ENCODE peak calls at places on chromosomes 12 and 14, in eight cellular contexts. One of them, this sample, is unnamed. For H3K9me3, the result is how much of the 10 kb centered on the place peaks cover.

GRCh38 chr12:76356094-76356493 is 7.9 kb upstream of the BBS10 start:
- DNase-seq in adipocyte: no peak
- DNase-seq in uterus: no peak
- DNase-seq in heart left ventricle: no peak
- DNase-seq in suprapubic skin: no peak
- DNase-seq in transverse colon: no peak
- DNase-seq in gastrocnemius medialis: no peak
- DNase-seq in cardiac muscle cell: no peak
- DNase-seq in this sample: no peak

GRCh38 chr14:42140001-42140400 is 533.3 kb downstream of the LRFN5 start:
- DNase-seq in heart left ventricle: no peak
- DNase-seq in gastrocnemius medialis: no peak
- DNase-seq in adipocyte: no peak
- DNase-seq in cardiac muscle cell: no peak
- DNase-seq in uterus: no peak
- DNase-seq in transverse colon: no peak
- DNase-seq in suprapubic skin: no peak
- DNase-seq in this sample: no peak

GRCh38 chr14:50402965-50403364 is 6.3 kb upstream of the CDKL1 start:
- DNase-seq in cardiac muscle cell: no peak
- DNase-seq in transverse colon: no peak
- DNase-seq in suprapubic skin: no peak
- DNase-seq in uterus: no peak
- DNase-seq in gastrocnemius medialis: no peak
- DNase-seq in adipocyte: no peak
- DNase-seq in heart left ventricle: no peak
- DNase-seq in this sample: no peak

GRCh38 chr12:127485528-127485927 is 781.4 kb upstream of the TMEM132C start:
- DNase-seq in transverse colon: peak
- DNase-seq in cardiac muscle cell: no peak
- DNase-seq in suprapubic skin: no peak
- DNase-seq in gastrocnemius medialis: no peak
- DNase-seq in adipocyte: peak
- DNase-seq in uterus: no peak
- DNase-seq in heart left ventricle: no peak
- DNase-seq in this sample: no peak

GRCh38 chr14:54633076-54633475 is 66.1 kb downstream of the SAMD4A start:
- DNase-seq in transverse colon: no peak
- DNase-seq in heart left ventricle: no peak
- DNase-seq in adipocyte: no peak
- DNase-seq in uterus: no peak
- DNase-seq in cardiac muscle cell: no peak
- DNase-seq in gastrocnemius medialis: no peak
- DNase-seq in suprapubic skin: no peak
- DNase-seq in this sample: no peak

GRCh38 chr12:52413202-52413601 is 7.1 kb upstream of the KRT82 start:
- DNase-seq in heart left ventricle: no peak
- DNase-seq in gastrocnemius medialis: no peak
- DNase-seq in adipocyte: no peak
- DNase-seq in uterus: no peak
- DNase-seq in transverse colon: no peak
- DNase-seq in cardiac muscle cell: no peak
- DNase-seq in suprapubic skin: no peak
- DNase-seq in this sample: no peak

GRCh38 chr12:113476093-113476986 is 4.7 kb upstream of the LHX5 start:
- DNase-seq in cardiac muscle cell: no peak
- DNase-seq in heart left ventricle: no peak
- DNase-seq in suprapubic skin: no peak
- DNase-seq in adipocyte: no peak
- DNase-seq in uterus: no peak
- DNase-seq in transverse colon: no peak
- DNase-seq in gastrocnemius medialis: no peak
- DNase-seq in this sample: no peak

GRCh38 chr12:13209279-13210021 is 12.9 kb downstream of the EMP1 start:
- DNase-seq in uterus: no peak
- DNase-seq in transverse colon: no peak
- DNase-seq in heart left ventricle: no peak
- DNase-seq in cardiac muscle cell: no peak
- DNase-seq in suprapubic skin: no peak
- DNase-seq in gastrocnemius medialis: no peak
- DNase-seq in adipocyte: no peak
- DNase-seq in this sample: no peak

GRCh38 chr14:64815257-64815656 is 64.5 kb downstream of the SPTB start:
- DNase-seq in uterus: no peak
- DNase-seq in transverse colon: no peak
- DNase-seq in cardiac muscle cell: no peak
- DNase-seq in heart left ventricle: no peak
- DNase-seq in gastrocnemius medialis: no peak
- DNase-seq in adipocyte: no peak
- DNase-seq in suprapubic skin: no peak
- DNase-seq in this sample: no peak

GRCh38 chr12:81949721-81950120 is 190.6 kb upstream of the PPFIA2 start:
- DNase-seq in gastrocnemius medialis: no peak
- DNase-seq in uterus: no peak
- DNase-seq in suprapubic skin: no peak
- DNase-seq in transverse colon: no peak
- DNase-seq in cardiac muscle cell: no peak
- DNase-seq in adipocyte: no peak
- DNase-seq in heart left ventricle: no peak
- DNase-seq in this sample: no peak

GRCh38 chr14:100782516-100783320 is 43.2 kb upstream of the MEG3 start:
- DNase-seq in gastrocnemius medialis: peak
- DNase-seq in cardiac muscle cell: no peak
- DNase-seq in transverse colon: no peak
- DNase-seq in adipocyte: no peak
- DNase-seq in uterus: peak
- DNase-seq in suprapubic skin: peak
- DNase-seq in heart left ventricle: peak
- DNase-seq in this sample: no peak

DNA sequence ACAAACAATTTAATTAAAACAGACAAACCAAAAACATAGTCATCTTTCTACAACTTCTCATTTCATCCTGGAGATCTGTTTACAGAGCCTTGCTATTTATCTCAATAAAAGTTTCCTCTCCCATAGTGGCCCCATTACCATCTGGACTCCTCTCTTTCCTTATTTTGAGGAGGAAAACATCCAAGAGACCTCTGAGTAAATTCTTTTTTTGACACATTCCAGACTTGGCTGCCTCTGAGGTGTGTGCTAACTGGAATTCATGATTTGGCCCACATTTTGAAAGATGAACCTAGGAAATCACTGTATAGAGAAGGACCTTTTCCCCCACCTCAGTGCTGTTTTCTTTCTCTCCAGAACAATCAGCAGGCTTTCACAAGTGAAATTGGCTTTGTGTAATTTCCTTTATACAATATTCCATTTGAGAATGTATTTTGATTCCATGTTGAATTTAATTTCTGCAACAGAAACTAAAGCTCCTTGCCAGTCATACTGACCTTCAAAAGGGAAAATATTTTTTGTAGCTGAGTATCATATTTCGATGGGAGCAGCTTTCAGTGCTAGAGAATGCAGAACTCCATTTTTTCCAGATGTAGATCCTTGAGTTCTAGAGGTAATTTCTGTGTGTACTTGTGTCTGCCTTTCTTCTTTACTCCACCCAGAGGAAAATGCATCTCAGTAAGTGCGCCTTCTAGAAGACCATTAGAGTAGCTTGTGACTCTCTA is 245.0 kb upstream of the RGS6 start:
- DNase-seq in transverse colon: no peak
- DNase-seq in uterus: no peak
- DNase-seq in heart left ventricle: no peak
- DNase-seq in gastrocnemius medialis: no peak
- DNase-seq in suprapubic skin: no peak
- DNase-seq in cardiac muscle cell: no peak
- DNase-seq in adipocyte: peak
- DNase-seq in this sample: no peak
- H3K9me3 ChIP-seq in transverse colon: under half
- H3K9me3 ChIP-seq in uterus: under half
- H3K9me3 ChIP-seq in heart left ventricle: under half
- H3K9me3 ChIP-seq in gastrocnemius medialis: under half
- H3K9me3 ChIP-seq in suprapubic skin: under half
- H3K9me3 ChIP-seq in cardiac muscle cell: under half
- H3K9me3 ChIP-seq in adipocyte: under half
- H3K9me3 ChIP-seq in this sample: under half

DNA sequence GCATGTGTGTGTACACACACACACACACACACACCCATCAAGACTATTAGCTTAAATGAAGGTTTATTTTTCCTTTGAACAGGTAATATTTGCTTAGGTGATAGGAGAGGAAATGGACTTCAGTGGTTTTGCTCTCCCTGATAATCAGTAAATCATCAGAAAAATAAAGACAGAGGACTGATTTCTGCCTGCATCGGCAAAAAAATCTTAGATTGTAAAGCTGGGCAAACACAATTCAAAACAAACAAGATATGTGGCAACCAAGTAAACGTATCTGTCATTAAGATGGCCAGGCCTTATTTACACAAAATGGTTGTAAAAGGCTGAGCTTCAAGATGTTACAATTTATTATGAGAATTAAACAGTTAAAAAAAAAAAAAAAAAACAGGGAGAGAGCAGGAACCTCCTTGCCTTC is 31.3 kb downstream of the PRKD1 start:
- DNase-seq in heart left ventricle: no peak
- DNase-seq in transverse colon: no peak
- DNase-seq in uterus: no peak
- DNase-seq in cardiac muscle cell: no peak
- DNase-seq in suprapubic skin: no peak
- DNase-seq in gastrocnemius medialis: no peak
- DNase-seq in adipocyte: no peak
- DNase-seq in this sample: no peak
- H3K9me3 ChIP-seq in heart left ventricle: under half
- H3K9me3 ChIP-seq in transverse colon: under half
- H3K9me3 ChIP-seq in uterus: under half
- H3K9me3 ChIP-seq in cardiac muscle cell: under half
- H3K9me3 ChIP-seq in suprapubic skin: under half
- H3K9me3 ChIP-seq in gastrocnemius medialis: under half
- H3K9me3 ChIP-seq in adipocyte: under half
- H3K9me3 ChIP-seq in this sample: under half

DNA sequence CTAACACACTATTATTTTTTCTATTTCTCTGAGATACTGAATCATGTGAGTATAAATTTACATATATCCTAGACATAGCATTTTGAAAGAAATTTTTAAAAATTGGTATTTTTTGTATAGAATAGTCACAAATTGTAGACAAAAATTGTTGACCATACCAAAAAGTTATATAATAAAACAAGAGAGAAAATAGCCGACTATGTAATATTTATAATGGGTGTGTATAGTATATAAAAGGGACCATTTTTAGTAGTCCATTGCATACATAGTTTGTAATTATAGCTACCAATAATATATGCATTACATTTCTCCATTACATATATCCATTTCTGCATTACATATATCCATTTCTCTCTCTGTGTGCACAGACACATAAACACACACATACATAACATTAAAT is 590.2 kb downstream of the TMTC2 start:
- DNase-seq in suprapubic skin: no peak
- DNase-seq in uterus: no peak
- DNase-seq in adipocyte: no peak
- DNase-seq in transverse colon: no peak
- DNase-seq in heart left ventricle: no peak
- DNase-seq in cardiac muscle cell: no peak
- DNase-seq in gastrocnemius medialis: no peak
- DNase-seq in this sample: no peak
- H3K9me3 ChIP-seq in suprapubic skin: under half
- H3K9me3 ChIP-seq in uterus: under half
- H3K9me3 ChIP-seq in adipocyte: under half
- H3K9me3 ChIP-seq in transverse colon: under half
- H3K9me3 ChIP-seq in heart left ventricle: under half
- H3K9me3 ChIP-seq in cardiac muscle cell: under half
- H3K9me3 ChIP-seq in gastrocnemius medialis: under half
- H3K9me3 ChIP-seq in this sample: under half

GRCh38 chr14:103273145-103273846 is 60.7 kb upstream of the EIF5 start:
- DNase-seq in cardiac muscle cell: no peak
- DNase-seq in suprapubic skin: no peak
- DNase-seq in uterus: no peak
- DNase-seq in transverse colon: peak
- DNase-seq in heart left ventricle: no peak
- DNase-seq in adipocyte: no peak
- DNase-seq in gastrocnemius medialis: no peak
- DNase-seq in this sample: peak
- H3K9me3 ChIP-seq in cardiac muscle cell: under half
- H3K9me3 ChIP-seq in suprapubic skin: under half
- H3K9me3 ChIP-seq in uterus: under half
- H3K9me3 ChIP-seq in transverse colon: under half
- H3K9me3 ChIP-seq in heart left ventricle: under half
- H3K9me3 ChIP-seq in adipocyte: under half
- H3K9me3 ChIP-seq in gastrocnemius medialis: under half
- H3K9me3 ChIP-seq in this sample: under half

GRCh38 chr12:131345521-131346436 is 365.1 kb upstream of the SFSWAP start:
- DNase-seq in gastrocnemius medialis: no peak
- DNase-seq in adipocyte: no peak
- DNase-seq in heart left ventricle: no peak
- DNase-seq in transverse colon: no peak
- DNase-seq in uterus: no peak
- DNase-seq in suprapubic skin: no peak
- DNase-seq in cardiac muscle cell: no peak
- DNase-seq in this sample: no peak
- H3K9me3 ChIP-seq in gastrocnemius medialis: under half
- H3K9me3 ChIP-seq in adipocyte: under half
- H3K9me3 ChIP-seq in heart left ventricle: under half
- H3K9me3 ChIP-seq in transverse colon: under half
- H3K9me3 ChIP-seq in uterus: under half
- H3K9me3 ChIP-seq in suprapubic skin: under half
- H3K9me3 ChIP-seq in cardiac muscle cell: under half
- H3K9me3 ChIP-seq in this sample: under half

GRCh38 chr12:131311764-131312163 is 358.1 kb downstream of the ADGRD1 start:
- DNase-seq in gastrocnemius medialis: no peak
- DNase-seq in transverse colon: no peak
- DNase-seq in heart left ventricle: no peak
- DNase-seq in adipocyte: no peak
- DNase-seq in suprapubic skin: no peak
- DNase-seq in cardiac muscle cell: no peak
- DNase-seq in uterus: no peak
- DNase-seq in this sample: no peak
- H3K9me3 ChIP-seq in gastrocnemius medialis: under half
- H3K9me3 ChIP-seq in transverse colon: under half
- H3K9me3 ChIP-seq in heart left ventricle: under half
- H3K9me3 ChIP-seq in adipocyte: under half
- H3K9me3 ChIP-seq in suprapubic skin: under half
- H3K9me3 ChIP-seq in cardiac muscle cell: under half
- H3K9me3 ChIP-seq in uterus: under half
- H3K9me3 ChIP-seq in this sample: under half

DNA sequence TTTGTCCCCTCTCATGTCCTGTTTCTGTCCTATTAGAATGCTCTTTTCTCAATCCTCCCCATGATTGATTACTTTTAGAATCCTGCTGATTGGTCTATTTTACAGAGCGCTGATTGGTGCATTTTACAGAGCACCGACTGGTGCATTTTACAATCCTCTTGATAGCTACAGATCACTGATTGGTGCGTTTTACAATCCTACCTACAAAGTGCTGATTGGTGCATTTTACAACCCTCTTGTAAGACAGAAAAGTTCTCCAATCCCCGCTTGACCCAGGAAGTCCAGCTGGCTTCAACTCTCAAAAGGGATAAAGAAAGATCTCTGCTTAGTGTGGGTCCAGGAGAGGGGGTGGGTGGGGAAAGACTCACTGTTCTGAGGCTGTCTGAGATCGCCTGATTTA is 71.3 kb downstream of the DHRS2 start:
- DNase-seq in suprapubic skin: no peak
- DNase-seq in transverse colon: no peak
- DNase-seq in gastrocnemius medialis: no peak
- DNase-seq in adipocyte: no peak
- DNase-seq in uterus: no peak
- DNase-seq in cardiac muscle cell: no peak
- DNase-seq in heart left ventricle: no peak
- DNase-seq in this sample: no peak
- H3K9me3 ChIP-seq in suprapubic skin: under half
- H3K9me3 ChIP-seq in transverse colon: under half
- H3K9me3 ChIP-seq in gastrocnemius medialis: under half
- H3K9me3 ChIP-seq in adipocyte: under half
- H3K9me3 ChIP-seq in uterus: under half
- H3K9me3 ChIP-seq in cardiac muscle cell: under half
- H3K9me3 ChIP-seq in heart left ventricle: under half
- H3K9me3 ChIP-seq in this sample: under half

GRCh38 chr14:29810657-29811056 is 117.0 kb downstream of the PRKD1 start:
- DNase-seq in suprapubic skin: no peak
- DNase-seq in heart left ventricle: no peak
- DNase-seq in uterus: no peak
- DNase-seq in transverse colon: no peak
- DNase-seq in cardiac muscle cell: no peak
- DNase-seq in gastrocnemius medialis: no peak
- DNase-seq in adipocyte: peak
- DNase-seq in this sample: no peak
- H3K9me3 ChIP-seq in suprapubic skin: under half
- H3K9me3 ChIP-seq in heart left ventricle: under half
- H3K9me3 ChIP-seq in uterus: under half
- H3K9me3 ChIP-seq in transverse colon: under half
- H3K9me3 ChIP-seq in cardiac muscle cell: under half
- H3K9me3 ChIP-seq in gastrocnemius medialis: under half
- H3K9me3 ChIP-seq in adipocyte: under half
- H3K9me3 ChIP-seq in this sample: under half

This sample was measured in colonic mucosa.